ENCODE peak calls at places on chromosome 22, in ten cellular contexts. S is stimulated activated CD4-positive, alpha-beta T cell treated with anti-CD3 and anti-CD28 coated beads, Interleukin-15, amount 100 ng/mL, for 24 hours; P is AG08396; K is small intestine; G is endothelial cell; H is NCI-H2081; W is GM13977; B is posterior cingulate gyrus; R is stimulated activated CD8-positive, alpha-beta memory T cell treated with anti-CD3 and anti-CD28 coated beads, Interleukin-4, amount 100 ng/mL, for 24 hours; U is HFF-Myc. M is an unnamed sample.
A peak's percentile ranks its signal among the peaks of the same experiment; 100 is the strongest.

GRCh38 chr22:26662160-26662559 is 4.8 kb downstream of the MIAT start:
- DNase-seq in U (no peak), K (no peak), H (no peak), P (no peak), G (no peak), B (no peak), S (no peak), W (no peak), R (no peak), M (no peak)

GRCh38 chr22:46592390-46592872 is 27.8 kb upstream of the GRAMD4 start:
- DNase-seq in S (peak; percentile 76), B (no peak), H (no peak), U (peak; percentile 16), G (no peak), R (peak; percentile 56), W (peak; percentile 80), P (peak; percentile 72), K (no peak), M (no peak)

GRCh38 chr22:40302149-40302548 is 44.2 kb upstream of the ADSL start:
- DNase-seq in P (no peak), W (no peak), S (peak; percentile 29), U (no peak), K (no peak), G (no peak), B (no peak), R (no peak), H (no peak), M (no peak)

GRCh38 chr22:39906207-39906606 is 5.3 kb downstream of the GRAP2 start:
- DNase-seq in U (no peak), B (no peak), S (no peak), P (no peak), K (no peak), H (no peak), R (no peak), W (no peak), G (no peak), M (no peak)

GRCh38 chr22:35552186-35552842 is 11.7 kb downstream of the RASD2 start:
- DNase-seq in H (no peak), K (peak; percentile 65), P (peak; percentile 66), W (peak; percentile 87), R (peak; percentile 70), B (no peak), G (peak; percentile 38), S (peak; percentile 86), U (no peak), M (no peak)

GRCh38 chr22:17137861-17138425 is 16.8 kb upstream of the TMEM121B start:
- DNase-seq in U (no peak), P (no peak), H (no peak), S (no peak), R (no peak), B (no peak), K (no peak), G (no peak), W (no peak), M (no peak)

GRCh38 chr22:20305894-20306645 is 13.8 kb downstream of the DGCR6L start:
- DNase-seq in G (no peak), R (no peak), K (no peak), P (no peak), S (no peak), W (no peak), U (no peak), B (no peak), H (no peak), M (no peak)

GRCh38 chr22:49800408-49801238 is 27.1 kb downstream of the BRD1 start:
- DNase-seq in W (no peak), K (no peak), G (no peak), U (no peak), R (no peak), S (no peak), H (no peak), B (no peak), P (no peak), M (no peak)

GRCh38 chr22:37999640-38000272 is 15.4 kb upstream of the SOX10 start:
- DNase-seq in G (no peak), H (no peak), B (no peak), U (no peak), P (no peak), W (no peak), S (no peak), K (peak; percentile 23), R (no peak), M (no peak)

GRCh38 chr22:46714550-46714949 is 23.5 kb downstream of the CERK start:
- DNase-seq in K (no peak), S (no peak), G (no peak), H (no peak), U (no peak), B (no peak), P (no peak), W (no peak), R (no peak), M (no peak)

GRCh38 chr22:27129266-27129665 is 471.9 kb downstream of the MIAT start:
- DNase-seq in K (no peak), R (no peak), P (no peak), U (no peak), H (no peak), B (no peak), S (no peak), W (no peak), G (no peak), M (no peak)

GRCh38 chr22:47446331-47446730 is 683.9 kb downstream of the TBC1D22A start:
- DNase-seq in U (no peak), B (no peak), W (peak; percentile 4), S (no peak), H (no peak), P (no peak), R (no peak), K (no peak), G (no peak), M (no peak)

GRCh38 chr22:45094081-45094720 is 69.5 kb upstream of the NUP50 start:
- DNase-seq in H (no peak), S (no peak), P (no peak), K (no peak), B (no peak), G (no peak), W (no peak), R (no peak), U (no peak), M (no peak)

GRCh38 chr22:50323900-50324299 is 2.9 kb downstream of the DENND6B start:
- DNase-seq in R (no peak), U (no peak), P (no peak), G (no peak), W (no peak), B (no peak), S (no peak), H (no peak), K (no peak), M (no peak)

GRCh38 chr22:49768077-49768476 is 59.6 kb downstream of the BRD1 start:
- DNase-seq in K (no peak), G (no peak), U (no peak), P (no peak), R (no peak), B (no peak), S (no peak), W (no peak), H (no peak), M (no peak)

GRCh38 chr22:36541831-36542391 is 12.9 kb upstream of the EIF3D start:
- DNase-seq in W (no peak), H (no peak), B (peak; percentile 41), G (no peak), K (no peak), P (peak; percentile 63), S (peak; percentile 69), R (peak; percentile 28), U (peak; percentile 65), M (no peak)

GRCh38 chr22:31085493-31085824 is 4.3 kb downstream of the SMTN start:
- DNase-seq in P (no peak), R (no peak), B (no peak), G (no peak), U (no peak), S (no peak), W (no peak), H (no peak), K (no peak), M (no peak)

GRCh38 chr22:36374603-36375024 is 13.2 kb downstream of the MYH9 start:
- DNase-seq in P (no peak), K (peak; percentile 78), R (no peak), G (no peak), B (no peak), H (no peak), U (no peak), W (no peak), S (peak; percentile 79), M (no peak)

GRCh38 chr22:49340406-49340805 is 487.3 kb downstream of the BRD1 start:
- DNase-seq in W (no peak), U (no peak), B (no peak), K (no peak), G (no peak), R (no peak), H (no peak), S (no peak), P (no peak), M (no peak)

GRCh38 chr22:27345681-27346080 is 455.9 kb downstream of the MN1 start:
- DNase-seq in U (no peak), P (no peak), B (no peak), G (no peak), R (no peak), W (no peak), S (no peak), H (no peak), K (no peak), M (no peak)